ENCODE peak calls at places on chromosomes 6 and 20, in seven cellular contexts. A is GM23338, C is stomach, L is heart left ventricle, Z is psoas muscle, M is GM12878, I is aorta. J is an unnamed sample.
A peak's percentile ranks its signal among the peaks of the same experiment; 100 is the strongest.

GRCh38 chr6:168908887-168909286 is 344.8 kb downstream of the THBS2 start:
- DNase-seq in A (no peak), C (no peak), L (no peak), Z (no peak), M (no peak), I (no peak), J (no peak)

GRCh38 chr6:55182016-55182650 is 7.8 kb downstream of the HCRTR2 start:
- DNase-seq in A (no peak), C (no peak), L (no peak), Z (no peak), M (no peak), I (no peak), J (no peak)

GRCh38 chr6:114362957-114363356 is 20.1 kb upstream of the HS3ST5 start:
- DNase-seq in A (peak; percentile 66), C (no peak), L (no peak), Z (no peak), M (no peak), I (no peak), J (no peak)

GRCh38 chr20:6870559-6870958 is 103.1 kb downstream of the BMP2 start:
- DNase-seq in A (no peak), C (no peak), L (no peak), Z (no peak), M (no peak), I (no peak), J (no peak)

GRCh38 chr6:105492706-105493673 is 90.1 kb upstream of the PREP start:
- DNase-seq in A (no peak), C (no peak), L (no peak), Z (no peak), M (no peak), I (no peak), J (no peak)

GRCh38 chr6:45625191-45625664 is 247.5 kb upstream of the SUPT3H start:
- DNase-seq in A (no peak), C (no peak), L (no peak), Z (no peak), M (no peak), I (no peak), J (no peak)

GRCh38 chr6:169926617-169927417 is 175.4 kb downstream of the ERMARD start:
- DNase-seq in A (no peak), C (no peak), L (no peak), Z (no peak), M (no peak), I (no peak), J (no peak)

GRCh38 chr20:25233016-25233772 is 14.7 kb upstream of the PYGB start:
- DNase-seq in A (no peak), C (peak; percentile 94), L (peak; percentile 66), Z (no peak), M (no peak), I (peak; percentile 94), J (no peak)

GRCh38 chr6:156976144-156977088 is 199.2 kb downstream of the ARID1B start:
- DNase-seq in A (peak; percentile 35), C (no peak), L (no peak), Z (no peak), M (no peak), I (no peak), J (no peak)

GRCh38 chr6:140641412-140641811 is 1267.0 kb upstream of the CITED2 start:
- DNase-seq in A (no peak), C (no peak), L (no peak), Z (no peak), M (peak; percentile 15), I (no peak), J (no peak)

GRCh38 chr20:8515810-8516435 is 383.9 kb downstream of the PLCB1 start:
- DNase-seq in A (no peak), C (no peak), L (no peak), Z (no peak), M (no peak), I (no peak), J (no peak)

GRCh38 chr6:151389640-151390275 is 1.6 kb downstream of the ZBTB2 start:
- DNase-seq in A (peak; percentile 58), C (peak; percentile 59), L (peak; percentile 80), Z (peak; percentile 80), M (no peak), I (peak; percentile 81), J (peak; percentile 28)

GRCh38 chr20:1263853-1264252 is 2.2 kb upstream of the SNPH start:
- DNase-seq in A (peak; percentile 43), C (no peak), L (no peak), Z (no peak), M (no peak), I (no peak), J (peak; percentile 13)

GRCh38 chr6:28709478-28710349 is 184.0 kb downstream of the GPX5 start:
- DNase-seq in A (peak; percentile 68), C (no peak), L (no peak), Z (no peak), M (no peak), I (no peak), J (no peak)

DNA sequence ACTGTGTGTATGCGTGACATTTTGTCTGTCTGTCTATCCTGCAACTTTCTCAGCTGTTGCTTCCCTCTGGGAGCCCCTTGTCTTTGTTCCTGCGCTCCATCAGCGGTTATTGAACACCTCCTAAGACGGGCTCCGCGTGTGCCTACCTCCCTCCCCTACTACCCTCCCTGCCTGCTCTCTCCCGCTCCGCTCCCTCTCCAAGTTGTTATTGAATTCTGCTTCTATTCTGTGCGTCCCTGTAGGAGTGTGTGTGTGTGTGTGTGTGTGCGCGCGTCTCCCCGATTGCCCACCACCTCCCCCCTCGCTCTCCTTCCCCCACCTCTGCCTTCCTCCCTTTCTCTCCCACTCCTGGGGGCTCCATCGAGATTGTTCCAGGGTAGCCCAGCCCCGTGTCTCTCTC is 68.2 kb downstream of the SRC start:
- DNase-seq in A (no peak), C (no peak), L (no peak), Z (no peak), M (no peak), I (no peak), J (no peak)
- H3K27me3 ChIP-seq in A (peaks cover 6% of the 10 kb centered on the region), C (peaks cover 16% of the 10 kb centered on the region), L (peaks cover 8% of the 10 kb centered on the region), Z (no peaks in the 10 kb centered on the region), M (no peaks in the 10 kb centered on the region), I (no peaks in the 10 kb centered on the region), J (peaks cover 11% of the 10 kb centered on the region)

DNA sequence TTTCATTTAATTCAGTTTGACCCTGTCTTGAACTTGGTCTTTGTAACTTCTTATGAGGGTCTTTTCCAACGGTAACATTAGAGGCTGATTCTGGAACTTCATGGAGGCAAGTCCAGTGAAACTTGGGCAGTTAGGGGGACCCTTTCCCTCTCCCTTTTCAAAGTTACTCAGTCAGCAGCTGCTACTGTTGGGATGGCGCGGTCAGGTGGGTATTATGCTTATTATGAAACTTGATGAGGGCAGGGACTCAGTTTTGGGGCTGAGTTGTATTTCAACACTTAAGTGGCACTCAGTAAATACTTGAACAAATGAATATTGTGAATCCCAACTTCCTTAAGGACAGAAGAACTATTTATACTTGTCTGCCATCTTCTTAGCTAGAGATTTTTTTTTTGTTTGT is 20.8 kb downstream of the TOP1 start:
- DNase-seq in A (no peak), C (no peak), L (no peak), Z (no peak), M (no peak), I (no peak), J (no peak)
- H3K4me3 ChIP-seq in A (no peak overlapping the region), C (no peak overlapping the region), L (no peak overlapping the region), Z (no peak overlapping the region), M (peak overlapping the region; percentile 64), I (no peak overlapping the region), J (no peak overlapping the region)

GRCh38 chr20:58514321-58515239 is 619 bp downstream of the APCDD1L start:
- DNase-seq in A (peak; percentile 69), C (no peak), L (no peak), Z (no peak), M (no peak), I (no peak), J (no peak)
- H3K27me3 ChIP-seq in A (peaks cover 44% of the 10 kb centered on the region), C (peaks cover 31% of the 10 kb centered on the region), L (peaks cover 33% of the 10 kb centered on the region), Z (no peaks in the 10 kb centered on the region), M (no peaks in the 10 kb centered on the region), I (no peaks in the 10 kb centered on the region), J (no peaks in the 10 kb centered on the region)

GRCh38 chr6:161018165-161018564 is 26.6 kb downstream of the MAP3K4 start:
- DNase-seq in A (no peak), C (no peak), L (no peak), Z (no peak), M (no peak), I (no peak), J (no peak)
- H3K4me3 ChIP-seq in A (no peak overlapping the region), C (no peak overlapping the region), L (no peak overlapping the region), Z (no peak overlapping the region), M (no peak overlapping the region), I (no peak overlapping the region), J (no peak overlapping the region)

GRCh38 chr6:167146173-167146572 is 11.6 kb downstream of the GPR31 start:
- DNase-seq in A (no peak), C (no peak), L (no peak), Z (no peak), M (no peak), I (no peak), J (no peak)
- H3K27me3 ChIP-seq in A (peaks cover 11% of the 10 kb centered on the region), C (no peaks in the 10 kb centered on the region), L (peaks cover 16% of the 10 kb centered on the region), Z (no peaks in the 10 kb centered on the region), M (no peaks in the 10 kb centered on the region), I (no peaks in the 10 kb centered on the region), J (no peaks in the 10 kb centered on the region)